ENCODE peak calls at places on chromosomes 7 and 10, in five cellular contexts. P, H, J, I and Y are unnamed samples. For H3K4me1, the result is how much of the 10 kb centered on the place peaks cover.

GRCh38 chr7:20602306-20602705 is 13.2 kb upstream of the ABCB5 start:
- DNase-seq in P (no peak), H (no peak), J (no peak), I (no peak), Y (no peak)

GRCh38 chr10:80280071-80280800 is 9.2 kb downstream of the MAT1A start:
- DNase-seq in P (no peak), H (no peak), J (no peak), I (no peak), Y (peak)

GRCh38 chr7:30251708-30252329 is 32.6 kb upstream of the ZNRF2 start:
- DNase-seq in P (no peak), H (peak), J (no peak), I (no peak), Y (no peak)

GRCh38 chr7:132075573-132075972 is 500.7 kb downstream of the PLXNA4 start:
- DNase-seq in P (no peak), H (no peak), J (no peak), I (no peak), Y (no peak)

GRCh38 chr10:130336612-130337304 is 200.6 kb downstream of the GLRX3 start:
- DNase-seq in P (no peak), H (peak), J (no peak), I (peak), Y (peak)

GRCh38 chr7:73703985-73704639 is 15.4 kb downstream of the STX1A start:
- DNase-seq in P (no peak), H (peak), J (peak), I (peak), Y (no peak)

GRCh38 chr10:30151581-30152389 is 92.4 kb upstream of the JCAD start:
- DNase-seq in P (peak), H (no peak), J (no peak), I (no peak), Y (peak)

GRCh38 chr7:49850921-49851613 is 77.6 kb downstream of the VWC2 start:
- DNase-seq in P (no peak), H (no peak), J (no peak), I (no peak), Y (no peak)

GRCh38 chr7:81632418-81632817 is 137.4 kb downstream of the HGF start:
- DNase-seq in P (no peak), H (no peak), J (no peak), I (no peak), Y (no peak)

GRCh38 chr7:135884495-135885237 is 92.5 kb downstream of the MTPN start:
- DNase-seq in P (no peak), H (no peak), J (no peak), I (no peak), Y (no peak)

GRCh38 chr10:32941357-32941756 is 16.7 kb downstream of the ITGB1 start:
- DNase-seq in P (no peak), H (no peak), J (no peak), I (no peak), Y (no peak)

GRCh38 chr10:48187713-48188541 is 86.6 kb downstream of the FRMPD2 start:
- DNase-seq in P (no peak), H (no peak), J (no peak), I (no peak), Y (no peak)

GRCh38 chr7:105734233-105734632 is 142.2 kb downstream of the ATXN7L1 start:
- DNase-seq in P (no peak), H (no peak), J (no peak), I (peak), Y (no peak)

GRCh38 chr7:116315803-116316202 is 105.5 kb downstream of the TES start:
- DNase-seq in P (no peak), H (no peak), J (no peak), I (no peak), Y (no peak)
- H3K4me3 ChIP-seq in P (no peak), H (no peak), J (no peak), I (no peak), Y (no peak)

GRCh38 chr10:72260588-72261322 is 13.0 kb upstream of the DDIT4 start:
- DNase-seq in P (no peak), H (peak), J (peak), I (peak), Y (peak)
- TF ChIP-seq CTCF in P (no peak), H (peak), J (no peak), I (no peak), Y (no peak)

GRCh38 chr10:77873558-77874380 is 52.8 kb downstream of the DLG5 start:
- DNase-seq in P (no peak), H (no peak), J (peak), I (peak), Y (no peak)
- H3K4me1 ChIP-seq in P (under half), H (under half), J (under half), I (under half), Y (under half)

GRCh38 chr10:26217396-26218105 is 977 bp downstream of the GAD2 start:
- DNase-seq in P (no peak), H (peak), J (no peak), I (no peak), Y (no peak)

GRCh38 chr10:26216949-26217395 is 398 bp downstream of the GAD2 start:
- DNase-seq in P (no peak), H (no peak), J (no peak), I (no peak), Y (no peak)

GRCh38 chr10:26215534-26215922 is 1.0 kb upstream of the GAD2 start:
- DNase-seq in P (no peak), H (no peak), J (no peak), I (no peak), Y (no peak)

GRCh38 chr10:26215923-26216576 is 524 bp upstream of the GAD2 start:
- DNase-seq in P (no peak), H (peak), J (no peak), I (peak), Y (no peak)

GRCh38 chr10:26216577-26216948 is at the start of gene GAD2:
- DNase-seq in P (no peak), H (peak), J (no peak), I (no peak), Y (no peak)
- H3K4me3 ChIP-seq in P (peak), H (peak), J (no peak), I (no peak), Y (peak)

GRCh38 chr7:129689995-129690581 is 78.6 kb downstream of the NRF1 start:
- DNase-seq in P (no peak), H (no peak), J (no peak), I (peak), Y (no peak)
- TF ChIP-seq CTCF in P (no peak), H (no peak), J (no peak), I (no peak), Y (no peak)

GRCh38 chr10:110368556-110368955 is 63.8 kb upstream of the SMNDC1 start:
- DNase-seq in P (no peak), H (no peak), J (no peak), I (no peak), Y (no peak)
- H3K4me1 ChIP-seq in P (under half), H (under half), J (under half), I (under half), Y (under half)

GRCh38 chr10:101768791-101769170 is 7.1 kb downstream of the FGF8 start:
- DNase-seq in P (no peak), H (no peak), J (no peak), I (no peak), Y (no peak)

GRCh38 chr10:101771380-101771779 is 4.5 kb downstream of the FGF8 start:
- DNase-seq in P (no peak), H (no peak), J (no peak), I (no peak), Y (no peak)

GRCh38 chr10:101769541-101770180 is 6.3 kb downstream of the FGF8 start:
- DNase-seq in P (no peak), H (no peak), J (no peak), I (no peak), Y (no peak)

GRCh38 chr10:101772017-101772894 is 3.7 kb downstream of the FGF8 start:
- DNase-seq in P (no peak), H (no peak), J (no peak), I (no peak), Y (no peak)

DNA sequence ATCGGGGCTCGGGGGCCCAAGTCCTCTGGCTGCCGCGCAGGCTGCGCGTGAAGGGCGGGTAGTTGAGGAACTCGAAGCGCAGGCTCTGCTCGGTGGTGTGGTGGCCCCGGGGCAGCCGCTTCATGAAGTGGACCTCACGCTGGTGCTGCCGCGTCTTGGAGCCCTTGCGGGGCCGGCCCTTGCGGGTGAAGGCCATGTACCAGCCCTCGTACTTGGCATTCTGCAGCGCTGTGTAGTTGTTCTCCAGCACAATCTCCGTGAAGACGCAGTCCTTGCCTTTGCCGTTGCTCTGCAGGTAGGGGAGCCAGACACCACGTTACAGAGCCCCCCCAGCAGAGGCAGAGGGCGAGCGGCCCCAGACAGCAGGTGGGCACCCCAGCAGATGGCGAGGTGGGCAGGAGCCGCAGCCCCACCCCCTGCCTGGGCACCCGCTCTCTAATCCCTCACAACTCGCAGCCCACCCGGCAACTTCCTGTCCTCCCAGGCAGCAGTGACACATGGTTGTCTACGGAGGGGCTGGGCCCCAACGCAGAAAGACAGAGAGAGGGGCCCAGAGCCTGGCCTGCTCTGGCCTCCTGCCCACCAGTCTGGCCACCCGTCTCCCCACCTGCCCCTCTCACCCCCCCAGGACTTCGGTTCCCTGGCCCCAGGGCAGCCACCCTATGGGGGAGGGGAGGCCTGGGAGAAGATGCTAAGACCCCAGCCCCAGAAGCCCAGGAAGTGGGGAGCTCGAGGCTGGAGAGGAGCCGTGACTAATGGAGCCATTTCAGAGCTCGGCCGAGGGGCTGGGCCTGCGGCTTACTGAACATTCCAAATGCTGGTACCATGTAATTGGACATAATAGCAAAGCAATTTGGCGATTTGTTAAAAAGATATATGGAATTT is 5.3 kb downstream of the FGF8 start:
- DNase-seq in P (no peak), H (no peak), J (no peak), I (no peak), Y (no peak)
- H3K4me3 ChIP-seq in P (no peak), H (no peak), J (no peak), I (no peak), Y (no peak)

DNA sequence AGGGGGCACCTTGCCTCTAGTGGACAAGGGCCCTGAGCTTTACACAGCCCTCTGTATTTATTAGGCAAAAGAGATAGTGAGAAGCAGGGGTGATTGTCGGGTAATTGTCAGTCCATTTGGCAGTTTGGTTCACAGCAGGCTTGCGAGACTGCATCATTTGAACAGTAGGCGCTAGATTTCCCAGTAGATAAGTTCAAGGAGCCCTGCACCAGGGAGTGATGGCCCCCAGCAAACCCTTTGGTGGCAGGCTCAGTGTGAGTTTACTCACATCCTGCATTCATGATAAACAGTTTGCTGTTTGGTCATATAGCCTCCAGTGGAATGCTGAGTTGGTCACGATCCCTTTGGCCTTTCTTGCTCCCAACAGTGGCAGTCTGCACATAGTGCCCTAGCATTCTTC is 59.4 kb downstream of the MARCHF5 start:
- DNase-seq in P (no peak), H (no peak), J (no peak), I (no peak), Y (no peak)
- TF ChIP-seq CTCF in P (no peak), H (no peak), J (no peak), I (no peak), Y (no peak)

GRCh38 chr10:6070647-6071046 is 8.5 kb upstream of the IL2RA start:
- DNase-seq in P (no peak), H (no peak), J (no peak), I (no peak), Y (no peak)
- H3K4me1 ChIP-seq in P (under half), H (under half), J (under half), I (under half), Y (under half)